ENCODE peak calls at places on chromosomes 12 and 14, in six cellular contexts. Z is left cardiac atrium; B is stimulated activated CD8-positive, alpha-beta memory T cell treated with anti-CD3 and anti-CD28 coated beads, Interleukin-2, amount 100 ng/mL, for 1 hour; P is coronary artery; F is heart left ventricle; I is SK-MEL-5. D is an unnamed sample.

GRCh38 chr14:99571303-99571986 is 32.6 kb downstream of the CCDC85C start:
- DNase-seq in Z (no peak), B (no peak), P (no peak), F (no peak), I (no peak), D (no peak)

GRCh38 chr12:124236651-124237050 is 58.2 kb upstream of the RFLNA start:
- DNase-seq in Z (no peak), B (no peak), P (no peak), F (no peak), I (no peak), D (no peak)

GRCh38 chr12:89450922-89451321 is 73.7 kb downstream of the GALNT4 start:
- DNase-seq in Z (no peak), B (no peak), P (no peak), F (no peak), I (peak), D (no peak)

GRCh38 chr14:103007555-103007954 is 49.8 kb downstream of the CDC42BPB start:
- DNase-seq in Z (peak), B (no peak), P (no peak), F (no peak), I (no peak), D (no peak)

GRCh38 chr14:51880810-51881580 is 20.6 kb downstream of the GNG2 start:
- DNase-seq in Z (no peak), B (no peak), P (no peak), F (no peak), I (peak), D (no peak)

GRCh38 chr12:29160230-29160629 is 11.2 kb downstream of the FAR2 start:
- DNase-seq in Z (no peak), B (no peak), P (no peak), F (no peak), I (no peak), D (no peak)

GRCh38 chr12:127306604-127307215 is 960.3 kb upstream of the TMEM132C start:
- DNase-seq in Z (no peak), B (no peak), P (no peak), F (no peak), I (no peak), D (no peak)

GRCh38 chr12:125081427-125081826 is 16.2 kb downstream of the AACS start:
- DNase-seq in Z (no peak), B (no peak), P (no peak), F (no peak), I (no peak), D (no peak)

GRCh38 chr12:62966990-62967506 is 32.1 kb upstream of the PPM1H start:
- DNase-seq in Z (no peak), B (no peak), P (no peak), F (no peak), I (no peak), D (no peak)

GRCh38 chr14:39229222-39229543 is 4.5 kb upstream of the MIA2 start:
- DNase-seq in Z (no peak), B (peak), P (no peak), F (no peak), I (no peak), D (no peak)

GRCh38 chr14:34283590-34283989 is 178.4 kb downstream of the SPTSSA start:
- DNase-seq in Z (no peak), B (no peak), P (no peak), F (no peak), I (no peak), D (no peak)

GRCh38 chr12:14773685-14774073 is 29.6 kb downstream of the WBP11 start:
- DNase-seq in Z (peak), B (no peak), P (peak), F (peak), I (no peak), D (no peak)

GRCh38 chr14:49946320-49947141 is 53.6 kb downstream of the ARF6 start:
- DNase-seq in Z (peak), B (no peak), P (no peak), F (no peak), I (peak), D (no peak)

GRCh38 chr12:39127401-39127800 is 222.0 kb upstream of the CPNE8 start:
- DNase-seq in Z (no peak), B (no peak), P (no peak), F (no peak), I (peak), D (no peak)

GRCh38 chr14:37143500-37143874 is 28.9 kb downstream of the SLC25A21 start:
- DNase-seq in Z (no peak), B (no peak), P (no peak), F (no peak), I (no peak), D (no peak)

GRCh38 chr12:70467908-70468733 is 102.0 kb downstream of the KCNMB4 start:
- DNase-seq in Z (no peak), B (no peak), P (no peak), F (no peak), I (no peak), D (peak)

GRCh38 chr12:32134144-32134888 is 27.7 kb downstream of the BICD1 start:
- DNase-seq in Z (no peak), B (no peak), P (no peak), F (no peak), I (no peak), D (no peak)

GRCh38 chr14:63745858-63746425 is 18.1 kb upstream of the SGPP1 start:
- DNase-seq in Z (no peak), B (no peak), P (no peak), F (no peak), I (no peak), D (no peak)

GRCh38 chr14:99728231-99728920 is 44.3 kb downstream of the CYP46A1 start:
- DNase-seq in Z (no peak), B (no peak), P (peak), F (peak), I (no peak), D (peak)

GRCh38 chr12:80939231-80939950 is 1.7 kb upstream of the LIN7A start:
- DNase-seq in Z (no peak), B (no peak), P (no peak), F (no peak), I (no peak), D (no peak)

GRCh38 chr12:76879710-76880025 is 849 bp upstream of the CSRP2 start:
- DNase-seq in Z (no peak), B (no peak), P (peak), F (peak), I (peak), D (no peak)

GRCh38 chr12:94587266-94588241 is 62.8 kb downstream of the TMCC3 start:
- DNase-seq in Z (peak), B (no peak), P (no peak), F (peak), I (no peak), D (no peak)

GRCh38 chr12:84756961-84757360 is 155.6 kb downstream of the SLC6A15 start:
- DNase-seq in Z (no peak), B (no peak), P (no peak), F (no peak), I (no peak), D (no peak)

GRCh38 chr14:31944256-31945073 is 132.6 kb upstream of the ARHGAP5 start:
- DNase-seq in Z (no peak), B (no peak), P (no peak), F (no peak), I (no peak), D (no peak)

GRCh38 chr12:3034067-3034750 is 43.0 kb upstream of the TSPAN9 start:
- DNase-seq in Z (peak), B (no peak), P (no peak), F (peak), I (peak), D (peak)